ENCODE peak calls at places on chromosomes 3 and 15, in five cellular contexts. One of them, this sample, is unnamed.

GRCh38 chr15:70427120-70427519 is 329.4 kb upstream of the TLE3 start:
- DNase-seq in right atrium auricular region: no peak
- DNase-seq in astrocyte of the cerebellum: no peak
- DNase-seq in AG04449: no peak
- DNase-seq in heart left ventricle: no peak
- DNase-seq in this sample: no peak

GRCh38 chr3:197936819-197937384 is 13.1 kb upstream of the RPL35A start:
- DNase-seq in right atrium auricular region: no peak
- DNase-seq in astrocyte of the cerebellum: no peak
- DNase-seq in AG04449: no peak
- DNase-seq in heart left ventricle: no peak
- DNase-seq in this sample: no peak

GRCh38 chr3:46490338-46491084 is 7.3 kb upstream of the RTP3 start:
- DNase-seq in right atrium auricular region: no peak
- DNase-seq in astrocyte of the cerebellum: no peak
- DNase-seq in AG04449: no peak
- DNase-seq in heart left ventricle: peak
- DNase-seq in this sample: no peak

GRCh38 chr15:34663101-34663500 is 79.7 kb upstream of the GOLGA8B start:
- DNase-seq in right atrium auricular region: no peak
- DNase-seq in astrocyte of the cerebellum: no peak
- DNase-seq in AG04449: no peak
- DNase-seq in heart left ventricle: no peak
- DNase-seq in this sample: no peak

GRCh38 chr15:83287541-83288027 is 3.1 kb upstream of the BNC1 start:
- DNase-seq in right atrium auricular region: no peak
- DNase-seq in astrocyte of the cerebellum: peak
- DNase-seq in AG04449: peak
- DNase-seq in heart left ventricle: no peak
- DNase-seq in this sample: peak

GRCh38 chr3:58292866-58293265 is 13.2 kb upstream of the RPP14 start:
- DNase-seq in right atrium auricular region: no peak
- DNase-seq in astrocyte of the cerebellum: no peak
- DNase-seq in AG04449: no peak
- DNase-seq in heart left ventricle: no peak
- DNase-seq in this sample: no peak

GRCh38 chr3:120192159-120192558 is 92.9 kb downstream of the GPR156 start:
- DNase-seq in right atrium auricular region: no peak
- DNase-seq in astrocyte of the cerebellum: no peak
- DNase-seq in AG04449: no peak
- DNase-seq in heart left ventricle: no peak
- DNase-seq in this sample: no peak

GRCh38 chr3:186352369-186352768 is 9.7 kb downstream of the DGKG start:
- DNase-seq in right atrium auricular region: peak
- DNase-seq in astrocyte of the cerebellum: no peak
- DNase-seq in AG04449: no peak
- DNase-seq in heart left ventricle: no peak
- DNase-seq in this sample: no peak

GRCh38 chr3:172313671-172314070 is 134.6 kb downstream of the GHSR start:
- DNase-seq in right atrium auricular region: no peak
- DNase-seq in astrocyte of the cerebellum: no peak
- DNase-seq in AG04449: no peak
- DNase-seq in heart left ventricle: no peak
- DNase-seq in this sample: no peak

DNA sequence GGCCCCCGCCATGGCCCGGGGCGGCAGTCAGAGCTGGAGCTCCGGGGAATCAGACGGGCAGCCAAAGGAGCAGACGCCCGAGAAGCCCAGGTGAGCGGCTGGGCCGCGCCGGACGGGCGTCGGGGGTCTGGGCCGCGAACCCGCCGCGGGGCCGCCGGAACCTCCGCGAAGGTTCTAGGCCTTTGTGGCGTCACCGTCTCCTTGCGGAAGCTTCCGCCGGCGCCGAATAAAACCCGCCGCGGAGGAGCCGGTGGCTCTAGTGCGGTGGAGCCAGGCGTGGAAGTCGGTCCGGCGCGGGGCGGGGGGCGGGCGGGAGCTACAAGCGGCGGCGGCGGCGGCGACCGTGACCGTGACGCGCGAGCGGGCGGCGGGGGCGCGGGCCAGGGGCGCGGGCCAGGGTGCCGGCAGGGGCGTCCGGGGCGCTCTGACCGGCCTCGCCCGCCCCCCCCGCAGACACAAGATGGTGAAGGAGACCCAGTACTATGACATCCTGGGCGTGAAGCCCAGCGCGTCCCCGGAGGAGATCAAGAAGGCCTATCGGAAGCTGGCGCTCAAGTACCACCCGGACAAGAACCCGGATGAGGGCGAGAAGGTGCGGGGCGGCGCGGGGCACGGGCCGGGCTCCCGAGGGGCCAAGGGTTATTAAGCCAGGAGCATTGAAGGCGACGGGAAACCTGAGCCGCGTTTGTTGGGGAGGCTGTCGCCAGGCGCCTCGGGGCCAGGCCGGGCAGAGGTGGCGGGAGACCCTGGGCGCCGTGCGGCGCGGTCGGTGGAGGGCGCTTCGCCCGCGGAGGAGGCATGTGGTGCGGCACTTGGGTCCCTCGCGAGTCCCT is at the start of gene DNAJA4:
- DNase-seq in right atrium auricular region: peak
- DNase-seq in astrocyte of the cerebellum: no peak
- DNase-seq in AG04449: no peak
- DNase-seq in heart left ventricle: peak
- DNase-seq in this sample: no peak
- H3K4me3 ChIP-seq in right atrium auricular region: peak
- H3K4me3 ChIP-seq in astrocyte of the cerebellum: peak
- H3K4me3 ChIP-seq in AG04449: peak
- H3K4me3 ChIP-seq in heart left ventricle: peak
- H3K4me3 ChIP-seq in this sample: peak

GRCh38 chr3:115512565-115513410 is 110.5 kb upstream of the GAP43 start:
- DNase-seq in right atrium auricular region: no peak
- DNase-seq in astrocyte of the cerebellum: no peak
- DNase-seq in AG04449: no peak
- DNase-seq in heart left ventricle: no peak
- DNase-seq in this sample: peak
- TF ChIP-seq CTCF in right atrium auricular region: no peak
- TF ChIP-seq CTCF in astrocyte of the cerebellum: no peak
- TF ChIP-seq CTCF in AG04449: no peak
- TF ChIP-seq CTCF in heart left ventricle: no peak
- TF ChIP-seq CTCF in this sample: no peak

GRCh38 chr3:7074217-7074616 is 213.3 kb downstream of the GRM7 start:
- DNase-seq in right atrium auricular region: no peak
- DNase-seq in astrocyte of the cerebellum: no peak
- DNase-seq in AG04449: no peak
- DNase-seq in heart left ventricle: no peak
- DNase-seq in this sample: no peak
- H3K4me3 ChIP-seq in right atrium auricular region: no peak
- H3K4me3 ChIP-seq in astrocyte of the cerebellum: no peak
- H3K4me3 ChIP-seq in AG04449: no peak
- H3K4me3 ChIP-seq in heart left ventricle: no peak
- H3K4me3 ChIP-seq in this sample: no peak

GRCh38 chr3:56751056-56751455 is 50.7 kb downstream of the ARHGEF3 start:
- DNase-seq in right atrium auricular region: no peak
- DNase-seq in astrocyte of the cerebellum: no peak
- DNase-seq in AG04449: no peak
- DNase-seq in heart left ventricle: no peak
- DNase-seq in this sample: no peak
- TF ChIP-seq CTCF in right atrium auricular region: no peak
- TF ChIP-seq CTCF in astrocyte of the cerebellum: no peak
- TF ChIP-seq CTCF in AG04449: no peak
- TF ChIP-seq CTCF in heart left ventricle: no peak
- TF ChIP-seq CTCF in this sample: no peak